ENCODE peak calls at places on chromosome 22, in ten cellular contexts. G is NCI-H1417; K is left cardiac atrium; W is NCI-H524; X is iPS-NIHi11; N is left ventricle myocardium superior; T is stimulated activated CD4-positive, alpha-beta T cell treated with anti-CD3 and anti-CD28 coated beads, Interleukin-15, amount 100 ng/mL, for 24 hours; L is Peyer's patch; J is NCI-H1092; Y is DMS53. Q is an unnamed sample.

GRCh38 chr22:41314821-41315220 is 13.5 kb downstream of the ZC3H7B start:
- DNase-seq in J (no peak), T (no peak), X (no peak), N (no peak), W (no peak), G (no peak), Y (no peak), L (no peak), K (no peak), Q (no peak)

GRCh38 chr22:50046481-50047245 is 11.4 kb downstream of the TTLL8 start:
- DNase-seq in W (no peak), X (no peak), Y (no peak), K (no peak), G (no peak), N (no peak), T (no peak), J (no peak), L (no peak), Q (no peak)

GRCh38 chr22:36921309-36922096 is 8.1 kb downstream of the CSF2RB start:
- DNase-seq in W (no peak), T (no peak), N (no peak), G (no peak), J (no peak), L (no peak), K (no peak), Y (no peak), X (no peak), Q (peak; percentile 90)

GRCh38 chr22:22767876-22768602 is 119.6 kb upstream of the IGLL5 start:
- DNase-seq in Y (no peak), L (no peak), G (no peak), T (no peak), K (no peak), N (no peak), J (no peak), X (peak; percentile 51), W (no peak), Q (no peak)

GRCh38 chr22:30046716-30047363 is 33.4 kb upstream of the HORMAD2 start:
- DNase-seq in T (no peak), L (peak; percentile 37), X (no peak), W (no peak), J (no peak), K (no peak), N (no peak), G (no peak), Y (no peak), Q (no peak)

GRCh38 chr22:46830001-46830715 is 67.7 kb downstream of the TBC1D22A start:
- DNase-seq in T (no peak), N (peak; percentile 69), J (no peak), G (no peak), W (peak; percentile 60), L (no peak), K (peak; percentile 71), Y (no peak), X (no peak), Q (no peak)

GRCh38 chr22:37827056-37827455 is 3.9 kb downstream of the GALR3 start:
- DNase-seq in X (no peak), K (no peak), N (peak; percentile 83), Y (no peak), J (peak; percentile 45), T (no peak), L (no peak), W (peak; percentile 74), G (no peak), Q (no peak)

GRCh38 chr22:40332319-40332781 is 13.9 kb upstream of the ADSL start:
- DNase-seq in T (no peak), W (no peak), X (peak; percentile 26), L (no peak), G (no peak), N (no peak), J (no peak), K (no peak), Y (peak; percentile 28), Q (no peak)

GRCh38 chr22:22884010-22884887 is 3.4 kb upstream of the IGLL5 start:
- DNase-seq in G (peak; percentile 63), T (peak; percentile 74), K (peak; percentile 35), X (peak; percentile 88), W (peak; percentile 73), Y (peak; percentile 73), N (peak; percentile 40), J (peak; percentile 29), L (peak; percentile 89), Q (peak; percentile 78)

GRCh38 chr22:32206774-32207758 is 2.2 kb upstream of the RFPL2 start:
- DNase-seq in Y (peak; percentile 78), K (no peak), T (peak; percentile 56), J (no peak), G (peak; percentile 1), L (peak; percentile 75), W (peak; percentile 56), X (peak; percentile 67), N (peak; percentile 39), Q (no peak)

GRCh38 chr22:25367756-25368155 is 148.3 kb downstream of the CRYBB2 start:
- DNase-seq in X (no peak), N (no peak), L (no peak), K (no peak), W (no peak), Y (no peak), G (no peak), J (no peak), T (no peak), Q (no peak)

GRCh38 chr22:21816787-21817496 is 50.5 kb downstream of the MAPK1 start:
- DNase-seq in Y (peak; percentile 70), T (peak; percentile 18), N (no peak), L (no peak), J (no peak), W (no peak), K (no peak), G (peak; percentile 18), X (no peak), Q (peak; percentile 67)

GRCh38 chr22:49764151-49764581 is 63.5 kb downstream of the BRD1 start:
- DNase-seq in W (peak; percentile 64), G (no peak), J (no peak), T (no peak), Y (no peak), L (peak; percentile 43), X (peak; percentile 43), N (peak; percentile 25), K (no peak), Q (peak; percentile 30)

GRCh38 chr22:36366291-36366708 is 21.5 kb downstream of the MYH9 start:
- DNase-seq in L (no peak), Y (peak; percentile 8), W (no peak), T (no peak), N (peak; percentile 65), G (peak; percentile 2), X (no peak), J (no peak), K (no peak), Q (no peak)

GRCh38 chr22:37920131-37920530 is 14.0 kb downstream of the MICALL1 start:
- DNase-seq in K (no peak), X (no peak), J (no peak), L (no peak), W (no peak), Y (no peak), T (no peak), N (no peak), G (no peak), Q (no peak)

GRCh38 chr22:30605449-30606110 is 1.4 kb upstream of the TCN2 start:
- DNase-seq in J (peak; percentile 37), G (peak; percentile 52), N (peak; percentile 53), T (peak; percentile 64), X (peak; percentile 54), L (peak; percentile 83), W (peak; percentile 32), Y (peak; percentile 60), K (peak; percentile 74), Q (peak; percentile 72)

GRCh38 chr22:37752189-37753061 is 55.3 kb upstream of the GCAT start:
- DNase-seq in W (no peak), L (peak; percentile 88), X (peak; percentile 52), Y (no peak), N (peak; percentile 95), J (peak; percentile 53), G (no peak), K (peak; percentile 96), T (no peak), Q (no peak)

GRCh38 chr22:29947410-29948387 is 64.7 kb downstream of the MTMR3 start:
- DNase-seq in G (no peak), Y (no peak), W (no peak), J (no peak), L (no peak), X (no peak), T (no peak), K (no peak), N (no peak), Q (no peak)

GRCh38 chr22:43555561-43556515 is 144.0 kb downstream of the MPPED1 start:
- DNase-seq in J (no peak), W (no peak), N (no peak), T (no peak), K (no peak), X (no peak), Y (no peak), G (no peak), L (peak; percentile 24), Q (no peak)

GRCh38 chr22:20656902-20657836 is 116.7 kb upstream of the SERPIND1 start:
- DNase-seq in X (no peak), T (no peak), G (no peak), K (no peak), L (no peak), J (no peak), Y (no peak), N (no peak), W (peak; percentile 35), Q (no peak)

GRCh38 chr22:46976130-46976529 is 213.7 kb downstream of the TBC1D22A start:
- DNase-seq in N (no peak), L (no peak), X (no peak), T (no peak), K (no peak), G (no peak), Y (no peak), J (no peak), W (no peak), Q (no peak)

GRCh38 chr22:22616636-22617035 is 27.8 kb upstream of the GGTLC2 start:
- DNase-seq in Y (no peak), W (no peak), G (no peak), N (no peak), L (no peak), K (no peak), X (no peak), J (no peak), T (peak; percentile 21), Q (no peak)